ENCODE peak calls at places on chromosomes 7 and 10, in nine cellular contexts. Q, W, K, F, C, R, Y, M and G are unnamed samples.

GRCh38 chr7:134899729-134900128 is 86.6 kb upstream of the AGBL3 start:
- DNase-seq in Q (no peak), M (no peak), K (no peak), C (no peak), W (no peak), F (peak; percentile 67), Y (no peak), R (no peak), G (no peak)

GRCh38 chr7:128863433-128863989 is 855 bp downstream of the ATP6V1F start:
- DNase-seq in Q (peak; percentile 13), F (peak; percentile 56), Y (no peak), M (peak; percentile 41), C (no peak), R (no peak), K (no peak), W (peak; percentile 75), G (peak; percentile 57)

GRCh38 chr10:111874586-111874985 is 309.0 kb downstream of the GPAM start:
- DNase-seq in C (no peak), F (no peak), R (no peak), Q (no peak), K (no peak), W (no peak), M (no peak), Y (no peak), G (no peak)

GRCh38 chr7:34430456-34430855 is 227.6 kb upstream of the NPSR1 start:
- DNase-seq in R (no peak), M (no peak), W (peak; percentile 23), F (peak; percentile 4), C (no peak), Y (no peak), K (no peak), Q (no peak), G (no peak)

GRCh38 chr10:91689731-91690168 is 56.9 kb upstream of the PPP1R3C start:
- DNase-seq in F (no peak), C (no peak), R (no peak), W (no peak), Q (no peak), M (no peak), Y (no peak), K (no peak), G (no peak)

GRCh38 chr10:97981816-97982215 is 48.6 kb downstream of the CRTAC1 start:
- DNase-seq in M (no peak), C (no peak), Q (no peak), R (no peak), K (no peak), Y (no peak), W (no peak), F (no peak), G (no peak)

GRCh38 chr7:50962962-50963374 is 180.3 kb upstream of the GRB10 start:
- DNase-seq in Q (no peak), Y (no peak), C (no peak), R (peak; percentile 80), M (peak; percentile 83), K (peak; percentile 91), W (peak; percentile 10), F (peak; percentile 86), G (no peak)

GRCh38 chr7:101859411-101860106 is 42.1 kb downstream of the CUX1 start:
- DNase-seq in R (no peak), W (no peak), M (no peak), Y (no peak), Q (no peak), C (no peak), F (no peak), K (no peak), G (no peak)

GRCh38 chr10:118950190-118950658 is 79.3 kb upstream of the NANOS1 start:
- DNase-seq in C (no peak), Y (no peak), R (no peak), F (no peak), W (peak; percentile 14), M (no peak), K (no peak), Q (no peak), G (no peak)

GRCh38 chr7:133854739-133855138 is 272.4 kb upstream of the LRGUK start:
- DNase-seq in Y (no peak), F (peak; percentile 8), C (no peak), W (peak; percentile 13), M (no peak), K (no peak), R (no peak), Q (no peak), G (no peak)

GRCh38 chr10:14372616-14373015 is 41.9 kb upstream of the FRMD4A start:
- DNase-seq in Y (no peak), C (no peak), K (no peak), Q (no peak), R (no peak), M (no peak), W (no peak), F (no peak), G (no peak)

GRCh38 chr7:78770422-78771410 is 682.8 kb downstream of the MAGI2 start:
- DNase-seq in Y (peak; percentile 28), F (no peak), C (peak; percentile 38), Q (no peak), M (no peak), W (no peak), R (no peak), K (no peak), G (no peak)

GRCh38 chr10:77195101-77195500 is 442.5 kb downstream of the KCNMA1 start:
- DNase-seq in M (no peak), F (no peak), C (no peak), K (peak; percentile 39), W (peak; percentile 74), R (no peak), Q (no peak), Y (no peak), G (no peak)

GRCh38 chr7:50502947-50503346 is 52.8 kb upstream of the FIGNL1 start:
- DNase-seq in R (no peak), M (no peak), C (no peak), K (no peak), F (no peak), W (no peak), Y (no peak), Q (no peak), G (no peak)

GRCh38 chr10:79082631-79083581 is 14.1 kb downstream of the ZMIZ1 start:
- DNase-seq in K (no peak), Q (no peak), Y (no peak), M (no peak), C (no peak), F (no peak), W (no peak), R (no peak), G (no peak)

GRCh38 chr7:75996476-75996875 is 2.1 kb upstream of the TMEM120A start:
- DNase-seq in C (no peak), F (no peak), R (peak; percentile 19), Y (no peak), Q (no peak), K (no peak), W (no peak), M (no peak), G (no peak)